ENCODE peak calls at places on chromosomes 11 and 22, in seven cellular contexts. E is Right ventricle myocardium inferior; M is stimulated activated CD4-positive, alpha-beta T cell treated with anti-CD3 and anti-CD28 coated beads, Interleukin-1b, Interleukin-23, amount 100 ng/mL, for 4 hours; Y is EL; I is effector memory CD4-positive, alpha-beta T cell; Z is activated CD4-positive, alpha-beta T cell treated with anti-CD3 and anti-CD28 coated beads, Interleukin-2, amount 50 U/mL, for 4 hours; O is T-helper 2 cell. X is an unnamed sample.

GRCh38 chr11:79147731-79148130 is 293.1 kb downstream of the TENM4 start:
- DNase-seq in E (no peak), M (no peak), Y (no peak), I (no peak), Z (no peak), O (no peak), X (no peak)

GRCh38 chr22:30234786-30235470 is 11.6 kb downstream of the LIF start:
- DNase-seq in E (no peak), M (no peak), Y (peak), I (no peak), Z (no peak), O (no peak), X (peak)

GRCh38 chr11:131810511-131810910 is 440.1 kb downstream of the NTM start:
- DNase-seq in E (no peak), M (no peak), Y (no peak), I (no peak), Z (no peak), O (no peak), X (peak)

GRCh38 chr11:11407065-11407737 is 54.2 kb upstream of the CSNK2A3 start:
- DNase-seq in E (no peak), M (no peak), Y (no peak), I (no peak), Z (no peak), O (no peak), X (no peak)

GRCh38 chr11:32213223-32213622 is 122.3 kb downstream of the RCN1 start:
- DNase-seq in E (no peak), M (no peak), Y (peak), I (no peak), Z (no peak), O (peak), X (peak)

GRCh38 chr11:33733978-33734377 is 2.2 kb downstream of the CD59 start:
- DNase-seq in E (no peak), M (no peak), Y (no peak), I (no peak), Z (no peak), O (no peak), X (no peak)

GRCh38 chr11:134150195-134150903 is 73.4 kb downstream of the NCAPD3 start:
- DNase-seq in E (no peak), M (no peak), Y (no peak), I (no peak), Z (no peak), O (peak), X (no peak)

GRCh38 chr22:40627612-40628011 is 8.9 kb downstream of the MRTFA start:
- DNase-seq in E (no peak), M (no peak), Y (no peak), I (no peak), Z (no peak), O (no peak), X (no peak)

GRCh38 chr22:31692186-31692886 is 30.3 kb upstream of the PISD start:
- DNase-seq in E (no peak), M (no peak), Y (peak), I (no peak), Z (no peak), O (peak), X (peak)

GRCh38 chr11:94147433-94147845 is 18.8 kb downstream of the PANX1 start:
- DNase-seq in E (no peak), M (no peak), Y (no peak), I (no peak), Z (no peak), O (peak), X (no peak)

GRCh38 chr11:130022799-130023198 is 20.2 kb upstream of the PRDM10 start:
- DNase-seq in E (no peak), M (no peak), Y (peak), I (no peak), Z (no peak), O (no peak), X (peak)

GRCh38 chr22:23055448-23056179 is 14.7 kb upstream of the GNAZ start:
- DNase-seq in E (peak), M (no peak), Y (no peak), I (no peak), Z (no peak), O (no peak), X (no peak)

GRCh38 chr11:118914178-118914918 is 11.4 kb downstream of the BCL9L start:
- DNase-seq in E (peak), M (peak), Y (no peak), I (peak), Z (no peak), O (peak), X (peak)